ENCODE peak calls at places on chromosomes 16 and 17, in seven cellular contexts. N is IMR-90, C is mesendoderm, X is H1, R is neuronal stem cell, H is mesenchymal stem cell, Z is trophoblast cell. O is an unnamed sample.
A peak's percentile ranks its signal among the peaks of the same experiment; 100 is the strongest.

GRCh38 chr16:51152691-51153261 is 1.7 kb upstream of the SALL1 start:
- DNase-seq in X (peak; percentile 78), H (peak; percentile 73), Z (no peak), N (peak; percentile 37), R (no peak), C (peak; percentile 76), O (no peak)

GRCh38 chr17:65294184-65294719 is 157.1 kb downstream of the RGS9 start:
- DNase-seq in C (peak; percentile 92), N (peak; percentile 71), H (peak; percentile 59), R (peak; percentile 42), Z (peak; percentile 57), X (peak; percentile 77), O (peak; percentile 94)

GRCh38 chr17:73208139-73208827 is 15.4 kb downstream of the COG1 start:
- DNase-seq in N (no peak), X (no peak), Z (no peak), C (no peak), H (no peak), R (no peak), O (no peak)

GRCh38 chr16:54928016-54928356 is 2.7 kb upstream of the IRX5 start:
- DNase-seq in X (no peak), R (peak; percentile 30), Z (peak; percentile 23), C (no peak), N (no peak), H (peak; percentile 34), O (no peak)

GRCh38 chr16:46737621-46738214 is 10.4 kb downstream of the MYLK3 start:
- DNase-seq in R (no peak), N (no peak), Z (no peak), C (no peak), X (no peak), H (no peak), O (no peak)

GRCh38 chr17:34285304-34285792 is at the start of gene CCL11:
- DNase-seq in R (no peak), N (no peak), Z (no peak), X (no peak), C (no peak), H (no peak), O (no peak)

GRCh38 chr17:15341385-15341849 is at the start of gene TEKT3:
- DNase-seq in N (peak; percentile 55), R (peak; percentile 82), C (peak; percentile 96), H (peak; percentile 79), Z (peak; percentile 95), X (peak; percentile 94), O (peak; percentile 99)

GRCh38 chr17:56125830-56126819 is 27.1 kb upstream of the ANKFN1 start:
- DNase-seq in H (peak; percentile 37), Z (peak; percentile 65), N (peak; percentile 74), R (peak; percentile 41), X (peak; percentile 53), C (peak; percentile 74), O (peak; percentile 59)

GRCh38 chr16:67302882-67303434 is 23.6 kb downstream of the KCTD19 start:
- DNase-seq in R (no peak), N (no peak), C (peak; percentile 8), Z (no peak), H (no peak), X (no peak), O (no peak)

GRCh38 chr17:80501739-80502577 is 25.6 kb upstream of the NPTX1 start:
- DNase-seq in Z (peak; percentile 62), X (no peak), R (no peak), C (no peak), H (no peak), N (peak; percentile 97), O (no peak)

GRCh38 chr16:71880176-71880575 is 3.8 kb downstream of the ZNF821 start:
- DNase-seq in H (no peak), Z (peak; percentile 8), C (no peak), R (no peak), X (no peak), N (no peak), O (no peak)

GRCh38 chr17:31740611-31741082 is 118.4 kb downstream of the COPRS start:
- DNase-seq in R (no peak), C (peak; percentile 11), N (peak; percentile 91), X (no peak), Z (peak; percentile 31), H (peak; percentile 71), O (no peak)

GRCh38 chr16:57318240-57318970 is 33.9 kb upstream of the PLLP start:
- DNase-seq in R (peak; percentile 21), H (peak; percentile 68), C (peak; percentile 90), X (no peak), N (peak; percentile 39), Z (peak; percentile 76), O (peak; percentile 74)

GRCh38 chr17:9817086-9817485 is 4.8 kb downstream of the GSG1L2 start:
- DNase-seq in R (peak; percentile 8), N (peak; percentile 23), C (peak; percentile 80), Z (peak; percentile 87), X (peak; percentile 61), H (peak; percentile 76), O (peak; percentile 80)

GRCh38 chr16:53090591-53091507 is 36.1 kb downstream of the CHD9 start:
- DNase-seq in X (no peak), R (no peak), C (peak; percentile 74), H (peak; percentile 57), N (peak; percentile 98), Z (no peak), O (no peak)

GRCh38 chr17:19534562-19535149 is 1.0 kb downstream of the SLC47A1 start:
- DNase-seq in C (no peak), H (no peak), N (no peak), X (no peak), Z (no peak), R (no peak), O (no peak)

GRCh38 chr17:16512011-16512410 is 20.0 kb upstream of the LRRC75A start:
- DNase-seq in N (no peak), H (no peak), Z (no peak), X (no peak), R (no peak), C (peak; percentile 59), O (peak; percentile 51)

GRCh38 chr17:63480826-63481487 is 4.1 kb downstream of the ACE start:
- DNase-seq in H (no peak), X (no peak), N (no peak), Z (no peak), R (no peak), C (no peak), O (no peak)

GRCh38 chr17:80825471-80826345 is 165.9 kb upstream of the CHMP6 start:
- DNase-seq in Z (peak; percentile 4), R (no peak), X (no peak), H (no peak), N (no peak), C (no peak), O (no peak)

GRCh38 chr17:17795296-17795695 is 41.5 kb downstream of the SREBF1 start:
- DNase-seq in H (no peak), N (no peak), R (no peak), X (no peak), Z (no peak), C (no peak), O (no peak)

GRCh38 chr16:49959552-49960277 is 65.3 kb upstream of the CNEP1R1 start:
- DNase-seq in Z (peak; percentile 43), R (no peak), X (no peak), H (no peak), C (no peak), N (no peak), O (no peak)
- H3K23ac ChIP-seq in Z (no peak overlapping the region), R (no peak overlapping the region), X (no peak overlapping the region), H (no peak overlapping the region), C (no peak overlapping the region), N (no peak overlapping the region), O (no peak overlapping the region)

GRCh38 chr16:22942812-22943211 is 128.8 kb downstream of the HS3ST2 start:
- DNase-seq in R (no peak), C (no peak), N (no peak), H (no peak), Z (no peak), X (no peak), O (no peak)
- H3K9ac ChIP-seq in R (no peak overlapping the region), C (no peak overlapping the region), N (no peak overlapping the region), H (no peak overlapping the region), Z (no peak overlapping the region), X (no peak overlapping the region), O (no peak overlapping the region)

DNA sequence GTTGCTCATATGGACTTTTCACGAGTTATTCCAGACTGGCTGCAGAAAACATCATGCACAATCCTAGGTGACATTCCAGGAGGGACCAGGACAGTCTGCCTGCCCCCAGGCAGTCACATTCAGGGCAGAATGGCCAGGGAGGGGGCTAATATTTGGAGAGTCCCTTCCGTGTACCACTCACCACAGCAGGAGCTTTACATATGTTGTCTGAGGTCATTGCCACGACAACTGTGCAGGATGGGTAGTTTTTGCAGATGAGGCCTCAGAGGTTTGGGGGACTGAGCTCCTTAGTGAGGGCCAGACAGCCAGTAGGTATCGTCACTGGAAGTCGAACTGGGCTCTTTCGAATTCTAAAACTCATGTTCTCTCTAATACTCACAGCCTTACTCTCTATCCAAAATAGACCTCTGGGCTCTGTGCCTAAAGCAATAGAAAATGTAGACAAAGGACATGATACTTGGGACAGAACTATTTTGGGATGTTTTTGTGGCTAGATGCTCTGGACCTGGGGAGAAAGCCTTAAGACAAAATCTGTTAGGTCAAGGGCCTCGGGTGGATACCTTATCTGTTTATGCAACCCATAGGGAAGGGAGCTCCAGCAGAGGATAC is 338.5 kb downstream of the MAF start:
- DNase-seq in H (no peak), X (no peak), N (no peak), C (no peak), R (no peak), Z (no peak), O (no peak)
- H2AK5ac ChIP-seq in H (no peak overlapping the region), X (no peak overlapping the region), N (no peak overlapping the region), C (no peak overlapping the region), R (no peak overlapping the region), Z (no peak overlapping the region), O (no peak overlapping the region)

DNA sequence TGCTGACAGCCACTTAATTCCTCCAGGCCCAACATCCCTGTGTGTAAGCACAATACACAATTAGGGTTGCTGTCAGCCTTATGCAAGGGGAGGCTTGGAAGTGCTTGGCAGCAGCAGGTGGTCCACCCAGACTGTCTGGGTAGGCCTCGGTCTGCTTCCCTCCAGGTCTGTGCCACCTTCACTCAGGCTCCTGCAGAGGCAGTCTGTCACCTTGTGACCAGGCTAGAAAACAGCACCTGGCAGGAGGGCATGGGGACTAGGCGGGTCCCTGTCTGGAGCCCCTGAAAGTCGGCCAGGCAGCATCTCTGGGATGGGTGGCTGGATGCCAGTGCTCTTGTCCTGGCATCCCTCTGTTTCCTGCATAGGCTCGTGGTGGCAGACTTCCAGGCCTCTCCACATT is 578.1 kb downstream of the KCNJ18 start:
- DNase-seq in R (no peak), H (no peak), X (no peak), C (no peak), N (no peak), Z (no peak), O (no peak)
- H3K23ac ChIP-seq in R (no peak overlapping the region), H (no peak overlapping the region), X (no peak overlapping the region), C (no peak overlapping the region), N (no peak overlapping the region), Z (no peak overlapping the region), O (no peak overlapping the region)

O was measured in H9.